ENCODE peak calls at places on chromosomes 12 and 14, in seven cellular contexts. F is aorta; J is heart left ventricle; D is Karpas-422; A is colonic mucosa; Q is neural progenitor cell; K is effector memory CD4-positive, alpha-beta T cell. U is an unnamed sample.

GRCh38 chr14:86794689-86795088 is 1198.3 kb downstream of the GALC start:
- DNase-seq in D (no peak), Q (no peak), F (no peak), J (no peak), K (no peak), A (no peak), U (no peak)

GRCh38 chr12:23640754-23641153 is 308.7 kb downstream of the SOX5 start:
- DNase-seq in A (no peak), D (no peak), J (no peak), Q (peak; percentile 91), F (no peak), K (no peak), U (peak; percentile 10)

GRCh38 chr12:21613931-21614330 is 9.3 kb upstream of the GYS2 start:
- DNase-seq in A (no peak), Q (no peak), K (no peak), F (no peak), J (no peak), D (no peak), U (no peak)

GRCh38 chr12:64169999-64170398 is 52.1 kb downstream of the KICS2 start:
- DNase-seq in D (no peak), Q (no peak), F (no peak), J (no peak), K (no peak), A (no peak), U (no peak)

GRCh38 chr12:85872497-85873091 is 1.5 kb upstream of the NTS start:
- DNase-seq in F (no peak), Q (peak; percentile 71), A (no peak), D (peak; percentile 86), K (no peak), J (no peak), U (no peak)

GRCh38 chr12:28683371-28683770 is 465.7 kb upstream of the FAR2 start:
- DNase-seq in K (no peak), A (no peak), J (no peak), F (no peak), Q (no peak), D (no peak), U (no peak)

GRCh38 chr14:94536836-94537235 is 24.4 kb upstream of the SERPINA4 start:
- DNase-seq in J (no peak), K (no peak), A (no peak), F (no peak), D (peak; percentile 93), Q (no peak), U (no peak)

GRCh38 chr14:55160989-55161388 is 30.4 kb downstream of the DLGAP5 start:
- DNase-seq in D (peak; percentile 63), Q (no peak), K (no peak), F (no peak), J (no peak), A (no peak), U (no peak)

GRCh38 chr12:86229772-86230171 is 26.4 kb downstream of the MGAT4C start:
- DNase-seq in K (no peak), J (no peak), D (no peak), Q (no peak), F (no peak), A (no peak), U (no peak)

GRCh38 chr12:6116481-6117021 is 7.9 kb downstream of the VWF start:
- DNase-seq in J (no peak), K (no peak), D (no peak), A (no peak), Q (no peak), F (no peak), U (no peak)

GRCh38 chr14:75273272-75274044 is 5.2 kb upstream of the FOS start:
- DNase-seq in F (no peak), A (no peak), K (no peak), D (no peak), J (no peak), Q (no peak), U (no peak)

GRCh38 chr12:108868781-108869180 is 11.1 kb upstream of the DAO start:
- DNase-seq in J (no peak), F (no peak), K (no peak), A (no peak), D (no peak), Q (no peak), U (no peak)

GRCh38 chr12:91685917-91686316 is 459.7 kb downstream of the BTG1 start:
- DNase-seq in J (no peak), K (no peak), Q (no peak), F (no peak), D (no peak), A (no peak), U (no peak)

GRCh38 chr12:109144224-109144623 is 27.8 kb downstream of the ACACB start:
- DNase-seq in K (no peak), A (no peak), Q (no peak), J (no peak), F (no peak), D (no peak), U (no peak)

GRCh38 chr14:100692859-100693558 is 33.7 kb upstream of the DLK1 start:
- DNase-seq in K (no peak), F (no peak), J (no peak), Q (no peak), D (no peak), A (no peak), U (no peak)

GRCh38 chr12:51759175-51759574 is 89.3 kb downstream of the FIGNL2 start:
- DNase-seq in K (no peak), Q (no peak), D (no peak), F (no peak), A (no peak), J (no peak), U (no peak)

GRCh38 chr12:57626929-57627445 is 6.0 kb downstream of the B4GALNT1 start:
- DNase-seq in D (no peak), A (no peak), F (no peak), Q (no peak), J (no peak), K (no peak), U (no peak)

GRCh38 chr12:124205405-124205804 is 89.5 kb upstream of the RFLNA start:
- DNase-seq in K (no peak), A (no peak), Q (no peak), F (no peak), D (no peak), J (no peak), U (no peak)

GRCh38 chr12:131872154-131873046 is 22.0 kb upstream of the ULK1 start:
- DNase-seq in Q (no peak), D (no peak), F (no peak), J (no peak), K (no peak), A (no peak), U (no peak)

GRCh38 chr12:106296179-106296877 is 6.2 kb upstream of the TCP11L2 start:
- DNase-seq in F (no peak), J (no peak), D (no peak), K (no peak), Q (no peak), A (no peak), U (no peak)

GRCh38 chr12:115983226-115983798 is 294.2 kb downstream of the MED13L start:
- DNase-seq in A (no peak), K (no peak), F (no peak), J (no peak), Q (peak; percentile 56), D (peak; percentile 53), U (peak; percentile 32)

GRCh38 chr12:102816816-102817434 is 100.1 kb downstream of the PAH start:
- DNase-seq in Q (peak; percentile 56), J (no peak), A (no peak), D (peak; percentile 66), F (no peak), K (no peak), U (no peak)

GRCh38 chr12:125300249-125300648 is 235.0 kb downstream of the AACS start:
- DNase-seq in K (no peak), A (no peak), D (no peak), J (no peak), F (no peak), Q (no peak), U (no peak)

GRCh38 chr14:77303417-77304156 is 17.1 kb downstream of the POMT2 start:
- DNase-seq in A (no peak), K (no peak), J (no peak), D (no peak), F (no peak), Q (no peak), U (no peak)

GRCh38 chr14:85087201-85087600 is 442.7 kb upstream of the FLRT2 start:
- DNase-seq in A (no peak), D (no peak), Q (no peak), K (no peak), J (no peak), F (no peak), U (no peak)

GRCh38 chr14:59424707-59425106 is 40.5 kb downstream of the GPR135 start:
- DNase-seq in Q (peak; percentile 7), J (peak; percentile 80), D (no peak), A (no peak), F (no peak), K (no peak), U (no peak)

GRCh38 chr14:97798204-97798603 is 1001.0 kb downstream of the VRK1 start:
- DNase-seq in Q (no peak), J (no peak), A (no peak), D (no peak), K (no peak), F (no peak), U (no peak)

GRCh38 chr12:110349521-110350151 is 53.9 kb downstream of the ANAPC7 start:
- DNase-seq in F (peak; percentile 23), A (no peak), Q (no peak), K (no peak), J (no peak), D (no peak), U (no peak)
- H3K4me3 ChIP-seq in F (no peak overlapping the region), A (no peak overlapping the region), Q (no peak overlapping the region), K (no peak overlapping the region), J (no peak overlapping the region), D (no peak overlapping the region), U (no peak overlapping the region)

DNA sequence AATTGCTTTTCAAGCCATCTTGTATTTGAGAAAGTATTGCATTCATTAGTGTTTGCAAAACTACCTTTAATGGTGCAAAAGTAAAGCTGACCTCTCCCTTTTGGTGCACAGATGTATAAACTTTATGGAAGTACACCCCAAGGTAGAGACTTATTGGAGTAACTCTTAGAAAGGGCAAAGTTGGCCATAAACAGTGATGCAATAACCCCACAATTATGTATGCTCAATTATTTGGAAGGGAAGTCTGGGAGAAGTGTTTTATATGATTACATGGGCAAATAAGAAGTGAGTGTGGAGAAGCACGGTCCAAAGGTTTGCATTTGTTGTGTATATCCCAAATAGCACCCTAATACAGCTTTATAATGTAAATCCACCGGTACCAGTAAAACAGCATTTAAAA is 70.3 kb downstream of the HMGA2 start:
- DNase-seq in J (no peak), D (no peak), A (no peak), Q (no peak), F (no peak), K (no peak), U (no peak)
- H3K27ac ChIP-seq in J (no peak overlapping the region), D (no peak overlapping the region), A (peak overlapping the region; percentile 70), Q (peak overlapping the region; percentile 99), F (no peak overlapping the region), K (no peak overlapping the region), U (no peak overlapping the region)

DNA sequence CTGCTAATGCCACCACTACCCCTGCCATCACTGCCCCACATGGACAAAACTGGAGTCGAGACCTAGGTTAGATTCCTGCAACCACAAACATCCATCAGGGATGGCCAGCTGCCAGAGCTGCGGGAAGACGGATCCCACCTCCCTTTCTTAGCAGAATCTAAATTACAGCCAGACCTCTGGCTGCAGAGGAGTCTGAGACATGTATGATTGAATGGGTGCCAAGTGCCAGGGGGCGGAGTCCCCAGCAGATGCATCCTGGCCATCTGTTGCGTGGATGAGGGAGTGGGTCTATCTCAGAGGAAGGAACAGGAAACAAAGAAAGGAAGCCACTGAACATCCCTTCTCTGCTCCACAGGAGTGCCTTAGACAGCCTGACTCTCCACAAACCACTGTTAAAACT is 7.1 kb upstream of the OAS2 start:
- DNase-seq in A (no peak), F (no peak), Q (no peak), K (no peak), J (no peak), D (no peak), U (no peak)
- H3K4me3 ChIP-seq in A (no peak overlapping the region), F (no peak overlapping the region), Q (no peak overlapping the region), K (no peak overlapping the region), J (no peak overlapping the region), D (no peak overlapping the region), U (no peak overlapping the region)

GRCh38 chr14:61646366-61647101 is 48.8 kb upstream of the HIF1A start:
- DNase-seq in Q (no peak), A (no peak), D (no peak), K (no peak), J (no peak), F (no peak), U (no peak)
- H3K27ac ChIP-seq in Q (no peak overlapping the region), A (no peak overlapping the region), D (peak overlapping the region; percentile 96), K (no peak overlapping the region), J (no peak overlapping the region), F (no peak overlapping the region), U (no peak overlapping the region)